ENCODE peak calls at places on chromosomes 1 and 21, in ten cellular contexts. C is A549, E is right lobe of liver, U is tibial nerve, X is body of pancreas, K is ovary, T is suprapubic skin, M is transverse colon, V is adrenal gland, G is Peyer's patch. B is an unnamed sample.

GRCh38 chr1:4513326-4514114 is 140.9 kb upstream of the AJAP1 start:
- DNase-seq in C (no peak), E (no peak), U (no peak), X (no peak), K (no peak), T (no peak), M (no peak), V (no peak), G (no peak), B (no peak)

GRCh38 chr1:224727851-224728250 is 111.7 kb downstream of the CNIH3 start:
- DNase-seq in C (no peak), E (no peak), U (no peak), X (no peak), K (no peak), T (no peak), M (no peak), V (no peak), G (no peak), B (no peak)

GRCh38 chr1:26349196-26349885 is 4.6 kb downstream of the CRYBG2 start:
- DNase-seq in C (peak; percentile 76), E (no peak), U (no peak), X (no peak), K (no peak), T (no peak), M (no peak), V (no peak), G (no peak), B (no peak)

GRCh38 chr1:119724611-119725218 is 13.0 kb downstream of the PHGDH start:
- DNase-seq in C (no peak), E (no peak), U (no peak), X (no peak), K (no peak), T (no peak), M (no peak), V (no peak), G (no peak), B (no peak)

GRCh38 chr1:51489472-51489871 is 29.6 kb downstream of the EPS15 start:
- DNase-seq in C (no peak), E (no peak), U (no peak), X (no peak), K (no peak), T (no peak), M (no peak), V (no peak), G (no peak), B (no peak)

GRCh38 chr1:209349372-209350324 is 233.9 kb upstream of the CAMK1G start:
- DNase-seq in C (no peak), E (no peak), U (no peak), X (no peak), K (no peak), T (no peak), M (no peak), V (peak; percentile 20), G (no peak), B (no peak)

GRCh38 chr1:227673441-227673840 is 61.7 kb downstream of the JMJD4 start:
- DNase-seq in C (no peak), E (no peak), U (no peak), X (no peak), K (no peak), T (no peak), M (no peak), V (no peak), G (no peak), B (no peak)

GRCh38 chr1:215140135-215140534 is 57.6 kb downstream of the KCNK2 start:
- DNase-seq in C (no peak), E (no peak), U (no peak), X (no peak), K (no peak), T (no peak), M (no peak), V (no peak), G (no peak), B (no peak)

GRCh38 chr1:2930016-2930815 is 91.1 kb upstream of the ACTRT2 start:
- DNase-seq in C (no peak), E (no peak), U (no peak), X (no peak), K (no peak), T (no peak), M (no peak), V (no peak), G (no peak), B (no peak)

GRCh38 chr1:228345201-228345930 is 61.3 kb downstream of the TRIM11 start:
- DNase-seq in C (no peak), E (peak; percentile 32), U (no peak), X (no peak), K (no peak), T (peak; percentile 74), M (peak; percentile 3), V (peak; percentile 5), G (peak; percentile 30), B (no peak)

GRCh38 chr1:221161571-221162041 is 282.4 kb downstream of the HLX start:
- DNase-seq in C (no peak), E (no peak), U (no peak), X (no peak), K (no peak), T (no peak), M (no peak), V (no peak), G (no peak), B (no peak)

GRCh38 chr1:22832414-22832786 is 121.8 kb downstream of the EPHB2 start:
- DNase-seq in C (peak; percentile 13), E (no peak), U (no peak), X (no peak), K (no peak), T (no peak), M (no peak), V (no peak), G (no peak), B (no peak)

GRCh38 chr21:34892196-34892595 is 156.9 kb downstream of the RUNX1 start:
- DNase-seq in C (no peak), E (no peak), U (no peak), X (no peak), K (no peak), T (no peak), M (no peak), V (no peak), G (no peak), B (no peak)

GRCh38 chr1:18556364-18556763 is 74.3 kb upstream of the PAX7 start:
- DNase-seq in C (peak; percentile 28), E (no peak), U (peak; percentile 12), X (peak; percentile 23), K (no peak), T (no peak), M (no peak), V (no peak), G (no peak), B (no peak)

GRCh38 chr1:215710340-215710971 is 143.4 kb downstream of the KCTD3 start:
- DNase-seq in C (peak; percentile 64), E (no peak), U (no peak), X (peak; percentile 28), K (no peak), T (no peak), M (no peak), V (no peak), G (no peak), B (no peak)

GRCh38 chr1:11731719-11732283 is 4.1 kb upstream of the AGTRAP start:
- DNase-seq in C (no peak), E (peak; percentile 66), U (peak; percentile 70), X (peak; percentile 55), K (peak; percentile 79), T (peak; percentile 89), M (peak; percentile 66), V (peak; percentile 73), G (peak; percentile 70), B (peak; percentile 95)

DNA sequence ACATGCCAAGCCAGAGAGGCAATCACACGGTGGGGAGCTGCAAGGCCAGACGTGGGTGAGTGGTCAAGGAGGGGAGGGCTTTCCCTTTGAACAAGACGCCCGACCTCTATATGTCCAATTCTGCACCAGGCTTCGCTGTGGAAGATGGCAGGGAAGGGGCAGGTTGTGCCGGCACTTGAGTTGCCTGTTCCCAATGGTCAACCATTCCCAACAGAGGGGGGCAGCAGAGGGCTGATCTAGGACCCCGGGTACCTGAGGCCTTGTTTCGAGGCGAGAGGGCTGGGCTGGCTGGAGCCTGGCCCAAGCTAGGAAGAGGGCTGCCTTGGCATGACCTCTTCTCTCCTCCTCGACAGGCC is 64.9 kb downstream of the TMEM53 start:
- DNase-seq in C (peak; percentile 30), E (peak; percentile 67), U (peak; percentile 36), X (peak; percentile 47), K (peak; percentile 68), T (no peak), M (peak; percentile 44), V (peak; percentile 78), G (peak; percentile 75), B (no peak)
- TF ChIP-seq POLR2A in C (no peak), E (no peak), U (no peak), X (no peak), K (no peak), T (no peak), M (no peak), V (no peak), G (no peak), B (no peak)

GRCh38 chr1:197761654-197762053 is 13.6 kb downstream of the DENND1B start:
- DNase-seq in C (no peak), E (no peak), U (no peak), X (no peak), K (no peak), T (no peak), M (no peak), V (no peak), G (no peak), B (no peak)
- H3K4me3 ChIP-seq in C (no peak overlapping the region), E (no peak overlapping the region), U (no peak overlapping the region), X (no peak overlapping the region), K (no peak overlapping the region), T (no peak overlapping the region), M (no peak overlapping the region), V (no peak overlapping the region), G (no peak overlapping the region), B (no peak overlapping the region)

GRCh38 chr1:97905141-97905540 is 15.7 kb downstream of the DPYD start:
- DNase-seq in C (no peak), E (no peak), U (no peak), X (no peak), K (no peak), T (no peak), M (no peak), V (no peak), G (no peak), B (no peak)
- H3K4me1 ChIP-seq in C (peaks cover 28% of the 10 kb centered on the region), E (peaks cover 19% of the 10 kb centered on the region), U (no peaks in the 10 kb centered on the region), X (no peaks in the 10 kb centered on the region), K (peaks cover 2% of the 10 kb centered on the region), T (peaks cover 20% of the 10 kb centered on the region), M (no peaks in the 10 kb centered on the region), V (no peaks in the 10 kb centered on the region), G (no peaks in the 10 kb centered on the region), B (peaks cover 39% of the 10 kb centered on the region)

DNA sequence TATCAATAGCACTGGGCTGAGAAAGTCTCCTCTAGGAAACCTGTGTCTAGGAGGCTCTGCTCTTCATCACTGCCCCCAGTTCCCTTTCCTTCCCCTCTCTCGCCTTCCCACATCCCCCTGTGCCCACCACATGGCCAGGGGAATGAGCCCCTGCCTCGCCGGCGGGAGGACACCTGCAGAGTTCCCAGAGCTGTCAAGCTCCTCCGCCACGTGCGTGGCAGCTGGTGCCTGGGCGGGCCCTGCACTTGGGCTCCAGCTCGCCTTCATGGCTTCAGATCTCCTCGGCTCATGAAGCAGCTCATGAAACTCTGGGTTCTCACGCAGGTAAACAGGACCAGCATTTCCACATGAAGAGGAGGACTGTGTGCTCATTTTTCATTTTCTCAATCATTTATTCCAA is 62.8 kb downstream of the SIM2 start:
- DNase-seq in C (no peak), E (no peak), U (no peak), X (peak; percentile 37), K (no peak), T (no peak), M (no peak), V (no peak), G (no peak), B (no peak)
- TF ChIP-seq POLR2A in C (no peak), E (no peak), U (no peak), X (no peak), K (no peak), T (no peak), M (no peak), V (no peak), G (no peak), B (no peak)